ENCODE peak calls at places on chromosomes 13 and 19, in five cellular contexts. V is GM10248; D is brain microvascular endothelial cell; E is stimulated activated CD4-positive, alpha-beta T cell treated with anti-CD3 and anti-CD28 coated beads, TNF-alpha, amount 100 ng/mL, for 4 hours; A is NCI-H187. H is an unnamed sample.

GRCh38 chr13:83211301-83211700 is 671.0 kb downstream of the SLITRK1 start:
- DNase-seq in E (no peak), A (no peak), D (peak), V (no peak), H (no peak)

GRCh38 chr13:101150998-101151397 is 265.3 kb downstream of the NALCN start:
- DNase-seq in D (peak), V (no peak), A (no peak), E (no peak), H (no peak)

GRCh38 chr13:108963846-108964600 is 334.6 kb downstream of the MYO16 start:
- DNase-seq in D (peak), E (no peak), V (no peak), A (no peak), H (peak)

GRCh38 chr19:47765522-47766358 is 12.8 kb upstream of the SELENOW start:
- DNase-seq in D (no peak), E (no peak), V (peak), A (no peak), H (peak)

GRCh38 chr19:3479177-3479818 is 1.0 kb downstream of the SMIM24 start:
- DNase-seq in A (no peak), V (peak), E (no peak), D (no peak), H (no peak)

GRCh38 chr19:53076984-53077383 is 26.2 kb downstream of the ZNF160 start:
- DNase-seq in V (no peak), D (peak), E (no peak), A (no peak), H (peak)

GRCh38 chr13:43374621-43375020 is 351.2 kb downstream of the DNAJC15 start:
- DNase-seq in E (no peak), A (no peak), V (no peak), D (peak), H (no peak)

GRCh38 chr19:44072543-44073401 is 813 bp downstream of the ZNF284 start:
- DNase-seq in D (no peak), A (no peak), V (peak), E (no peak), H (peak)

GRCh38 chr19:15758379-15758778 is 20.6 kb downstream of the OR10H3 start:
- DNase-seq in E (no peak), D (no peak), V (no peak), A (no peak), H (no peak)

GRCh38 chr13:94602467-94602866 is 810 bp downstream of the GPR180 start:
- DNase-seq in D (no peak), V (no peak), A (no peak), E (no peak), H (no peak)

GRCh38 chr13:30394798-30395191 is 27.5 kb upstream of the UBE2L5 start:
- DNase-seq in A (no peak), E (no peak), V (peak), D (no peak), H (no peak)

GRCh38 chr13:64928704-64929499 is 2301.2 kb downstream of the PCDH9 start:
- DNase-seq in E (no peak), A (no peak), V (peak), D (peak), H (peak)

GRCh38 chr13:112885242-112885781 is 83.7 kb upstream of the MCF2L start:
- DNase-seq in D (no peak), A (no peak), V (no peak), E (no peak), H (no peak)

GRCh38 chr19:1019616-1019961 is 1.3 kb downstream of the TMEM259 start:
- DNase-seq in V (no peak), D (no peak), E (no peak), A (no peak), H (no peak)

GRCh38 chr19:582497-583197 is 7.0 kb upstream of the HCN2 start:
- DNase-seq in A (no peak), D (no peak), V (no peak), E (no peak), H (no peak)

GRCh38 chr19:45515081-45515624 is 7.9 kb downstream of the VASP start:
- DNase-seq in D (no peak), A (no peak), V (peak), E (no peak), H (peak)

GRCh38 chr13:111140562-111141105 is 25.5 kb downstream of the ARHGEF7 start:
- DNase-seq in A (no peak), E (no peak), V (no peak), D (no peak), H (no peak)

GRCh38 chr13:30119476-30119875 is 187.9 kb downstream of the KATNAL1 start:
- DNase-seq in D (no peak), E (no peak), A (no peak), V (no peak), H (peak)

GRCh38 chr13:51840917-51841316 is 4.1 kb downstream of the TMEM272 start:
- DNase-seq in E (no peak), D (no peak), A (no peak), V (no peak), H (no peak)

GRCh38 chr19:14519860-14520407 is 1.7 kb upstream of the DNAJB1 start:
- DNase-seq in E (no peak), A (no peak), V (no peak), D (no peak), H (peak)

GRCh38 chr13:94800423-94800822 is 88.1 kb upstream of the SOX21 start:
- DNase-seq in V (no peak), E (no peak), A (no peak), D (no peak), H (no peak)

GRCh38 chr19:38699647-38700349 is 44.5 kb downstream of the CAPN12 start:
- DNase-seq in V (no peak), E (no peak), D (no peak), A (no peak), H (no peak)

GRCh38 chr19:6712231-6712630 is 8.2 kb downstream of the C3 start:
- DNase-seq in E (no peak), D (no peak), A (no peak), V (no peak), H (no peak)

GRCh38 chr19:40974633-40975037 is 16.4 kb upstream of the CYP2B6 start:
- DNase-seq in V (peak), E (peak), A (peak), D (peak), H (peak)

GRCh38 chr19:17862711-17863519 is 3.2 kb downstream of the RPL18A start:
- DNase-seq in D (no peak), V (no peak), E (no peak), A (no peak), H (no peak)

GRCh38 chr19:44972802-44973201 is 17.6 kb downstream of the CLPTM1 start:
- DNase-seq in A (no peak), D (no peak), E (no peak), V (no peak), H (no peak)

GRCh38 chr19:3162418-3163229 is 15.9 kb upstream of the S1PR4 start:
- DNase-seq in D (no peak), A (no peak), V (no peak), E (no peak), H (peak)

GRCh38 chr19:46813570-46814358 is 25.4 kb upstream of the SLC1A5 start:
- DNase-seq in E (no peak), D (peak), V (no peak), A (no peak), H (no peak)

GRCh38 chr13:50715402-50716146 is 127.9 kb downstream of the DLEU7 start:
- DNase-seq in D (no peak), E (no peak), V (no peak), A (no peak), H (peak)

GRCh38 chr13:27403252-27403678 is 21.2 kb upstream of the GTF3A start:
- DNase-seq in V (no peak), D (peak), E (no peak), A (no peak), H (peak)

GRCh38 chr19:55300821-55301458 is 17.1 kb downstream of the BRSK1 start:
- DNase-seq in A (no peak), E (no peak), V (no peak), D (no peak), H (no peak)

GRCh38 chr13:23579886-23580706 is 9.9 kb downstream of the TNFRSF19 start:
- DNase-seq in A (no peak), D (no peak), E (no peak), V (no peak), H (no peak)

GRCh38 chr13:106369858-106370257 is 165.6 kb downstream of the EFNB2 start:
- DNase-seq in A (no peak), D (no peak), E (no peak), V (no peak), H (no peak)

GRCh38 chr13:109273326-109273751 is 513.0 kb downstream of the IRS2 start:
- DNase-seq in D (peak), A (no peak), V (no peak), E (no peak), H (peak)

GRCh38 chr19:12015015-12015752 is 20.3 kb downstream of the ZNF433 start:
- DNase-seq in V (no peak), E (no peak), A (no peak), D (no peak), H (no peak)

GRCh38 chr19:4115050-4115817 is 8.7 kb downstream of the MAP2K2 start:
- DNase-seq in D (no peak), A (no peak), E (peak), V (peak), H (no peak)